ENCODE peak calls at places on chromosomes 1 and 21, in seven cellular contexts. M, W, B, E, K, U and T are unnamed samples.

GRCh38 chr1:107183011-107183410 is 42.2 kb downstream of the NTNG1 start:
- DNase-seq in M (no peak), W (no peak), B (no peak), E (no peak), K (no peak), U (no peak), T (no peak)

GRCh38 chr1:202034683-202035462 is 24.5 kb downstream of the ELF3 start:
- DNase-seq in M (no peak), W (no peak), B (no peak), E (no peak), K (peak), U (no peak), T (peak)

GRCh38 chr1:30733520-30733919 is 10.1 kb upstream of the MATN1 start:
- DNase-seq in M (no peak), W (no peak), B (no peak), E (no peak), K (no peak), U (no peak), T (no peak)

GRCh38 chr1:196535727-196536126 is 72.5 kb downstream of the KCNT2 start:
- DNase-seq in M (no peak), W (no peak), B (no peak), E (no peak), K (no peak), U (no peak), T (no peak)

GRCh38 chr21:43899307-43900077 is 34.5 kb downstream of the AGPAT3 start:
- DNase-seq in M (no peak), W (no peak), B (no peak), E (no peak), K (no peak), U (no peak), T (no peak)

GRCh38 chr21:27418338-27418737 is 451.4 kb upstream of the ADAMTS5 start:
- DNase-seq in M (no peak), W (no peak), B (no peak), E (no peak), K (no peak), U (no peak), T (no peak)

GRCh38 chr1:182192215-182192614 is 130.7 kb upstream of the ZNF648 start:
- DNase-seq in M (no peak), W (no peak), B (no peak), E (no peak), K (no peak), U (no peak), T (peak)

GRCh38 chr21:27480841-27481261 is 514.0 kb upstream of the ADAMTS5 start:
- DNase-seq in M (no peak), W (no peak), B (no peak), E (no peak), K (no peak), U (no peak), T (no peak)

GRCh38 chr1:205345761-205346160 is 11.0 kb downstream of the KLHDC8A start:
- DNase-seq in M (no peak), W (no peak), B (no peak), E (no peak), K (no peak), U (no peak), T (no peak)

GRCh38 chr1:71294178-71294577 is 213.3 kb upstream of the ZRANB2 start:
- DNase-seq in M (no peak), W (no peak), B (no peak), E (no peak), K (peak), U (no peak), T (no peak)

GRCh38 chr1:212738330-212738729 is 38.7 kb upstream of the BATF3 start:
- DNase-seq in M (no peak), W (no peak), B (no peak), E (no peak), K (no peak), U (no peak), T (no peak)

GRCh38 chr1:3473381-3473844 is 18.9 kb downstream of the ARHGEF16 start:
- DNase-seq in M (no peak), W (no peak), B (no peak), E (no peak), K (peak), U (no peak), T (no peak)

GRCh38 chr21:44999972-45000636 is 60.3 kb downstream of the SLX9 start:
- DNase-seq in M (no peak), W (no peak), B (no peak), E (no peak), K (no peak), U (no peak), T (no peak)